ENCODE peak calls at places on chromosomes 11 and 22, in six cellular contexts. J is uterus, E is HCT116, U is lower leg skin, R is suprapubic skin, Q is Peyer's patch. P is an unnamed sample.
A peak's percentile ranks its signal among the peaks of the same experiment; 100 is the strongest.

GRCh38 chr11:19954899-19955298 is 205.4 kb downstream of the DBX1 start:
- DNase-seq in Q (no peak), U (peak; percentile 52), E (no peak), J (no peak), R (no peak), P (no peak)

GRCh38 chr22:45518580-45518991 is 15.9 kb downstream of the FBLN1 start:
- DNase-seq in E (no peak), Q (no peak), R (no peak), U (no peak), J (no peak), P (no peak)

GRCh38 chr11:126701555-126701897 is 299.0 kb downstream of the KIRREL3 start:
- DNase-seq in E (no peak), J (no peak), R (no peak), Q (no peak), U (no peak), P (no peak)

GRCh38 chr11:76219243-76219642 is 12.9 kb upstream of the WNT11 start:
- DNase-seq in J (no peak), E (no peak), Q (no peak), R (no peak), U (no peak), P (no peak)

GRCh38 chr11:68974421-68975194 is 6.2 kb downstream of the MRGPRD start:
- DNase-seq in U (peak; percentile 50), Q (peak; percentile 37), R (peak; percentile 31), E (peak; percentile 77), J (no peak), P (peak; percentile 67)

GRCh38 chr11:82089426-82089825 is 644.2 kb downstream of the FAM181B start:
- DNase-seq in Q (no peak), R (no peak), J (no peak), U (no peak), E (no peak), P (no peak)

GRCh38 chr22:48827904-48828555 is 999.6 kb downstream of the BRD1 start:
- DNase-seq in U (peak; percentile 74), Q (peak; percentile 30), J (no peak), E (no peak), R (peak; percentile 38), P (peak; percentile 63)

GRCh38 chr22:30438559-30438958 is 13.0 kb downstream of the MTFP1 start:
- DNase-seq in Q (no peak), U (no peak), R (no peak), E (no peak), J (no peak), P (no peak)

GRCh38 chr11:119722281-119722794 is 6.7 kb downstream of the NECTIN1 start:
- DNase-seq in U (peak; percentile 82), Q (peak; percentile 64), J (no peak), E (no peak), R (no peak), P (no peak)

GRCh38 chr22:31583861-31584485 is 78.0 kb downstream of the PISD start:
- DNase-seq in R (no peak), Q (peak; percentile 7), U (peak; percentile 12), J (no peak), E (no peak), P (no peak)

GRCh38 chr11:60762851-60763691 is 6.4 kb downstream of the MS4A15 start:
- DNase-seq in J (no peak), E (peak; percentile 7), U (no peak), R (no peak), Q (no peak), P (peak; percentile 47)

GRCh38 chr11:27347949-27348879 is 14.8 kb downstream of the CCDC34 start:
- DNase-seq in U (no peak), E (no peak), R (no peak), Q (no peak), J (no peak), P (no peak)

GRCh38 chr22:40396882-40397281 is 26.5 kb downstream of the SGSM3 start:
- DNase-seq in R (no peak), Q (no peak), E (no peak), J (no peak), U (peak; percentile 70), P (no peak)

GRCh38 chr22:39229075-39229474 is 15.7 kb downstream of the PDGFB start:
- DNase-seq in R (no peak), U (no peak), Q (no peak), J (no peak), E (no peak), P (no peak)

GRCh38 chr22:20475115-20475436 is 20.5 kb downstream of the KLHL22 start:
- DNase-seq in E (no peak), R (no peak), U (no peak), Q (no peak), J (no peak), P (no peak)

GRCh38 chr11:94583213-94583884 is 16.2 kb downstream of the PIWIL4 start:
- DNase-seq in R (no peak), E (no peak), Q (no peak), U (no peak), J (no peak), P (no peak)

GRCh38 chr11:102410382-102410784 is 42.2 kb downstream of the TMEM123 start:
- DNase-seq in R (no peak), U (no peak), J (no peak), E (no peak), Q (no peak), P (no peak)

GRCh38 chr11:15159085-15159484 is 44.4 kb downstream of the INSC start:
- DNase-seq in R (no peak), U (no peak), J (no peak), Q (no peak), E (peak; percentile 28), P (no peak)

GRCh38 chr11:27471588-27472397 is 797 bp downstream of the LGR4 start:
- DNase-seq in J (peak; percentile 28), U (peak; percentile 89), Q (peak; percentile 59), R (peak; percentile 71), E (no peak), P (peak; percentile 88)

GRCh38 chr11:59706518-59707285 is 6.9 kb downstream of the OR10V1 start:
- DNase-seq in E (peak; percentile 50), U (no peak), R (no peak), Q (peak; percentile 64), J (no peak), P (no peak)

GRCh38 chr11:66070604-66071325 is 693 bp downstream of the PACS1 start:
- DNase-seq in Q (peak; percentile 70), J (no peak), R (peak; percentile 85), U (peak; percentile 92), E (no peak), P (peak; percentile 90)

GRCh38 chr22:21947040-21948014 is 5.3 kb downstream of the PPM1F start:
- DNase-seq in E (no peak), Q (no peak), U (no peak), J (peak; percentile 63), R (no peak), P (peak; percentile 64)

GRCh38 chr11:120055646-120056045 is 82.3 kb downstream of the TRIM29 start:
- DNase-seq in E (no peak), J (no peak), Q (no peak), R (peak; percentile 11), U (peak; percentile 56), P (no peak)

GRCh38 chr11:76610871-76611475 is 59.6 kb downstream of the LRRC32 start:
- DNase-seq in E (no peak), R (peak; percentile 61), Q (peak; percentile 32), U (peak; percentile 73), J (no peak), P (peak; percentile 75)

GRCh38 chr11:104792861-104793260 is 105.4 kb downstream of the CASP12 start:
- DNase-seq in R (no peak), E (no peak), J (no peak), Q (no peak), U (no peak), P (no peak)

GRCh38 chr22:35376728-35377472 is 4.0 kb upstream of the HMOX1 start:
- DNase-seq in U (peak; percentile 98), R (peak; percentile 97), E (peak; percentile 83), Q (peak; percentile 95), J (peak; percentile 98), P (peak; percentile 93)

GRCh38 chr22:33126881-33127280 is 68.7 kb upstream of the SYN3 start:
- DNase-seq in U (no peak), R (no peak), Q (no peak), J (no peak), E (no peak), P (no peak)

GRCh38 chr22:50306753-50307749 is at the start of gene PLXNB2:
- DNase-seq in J (peak; percentile 83), E (peak; percentile 56), Q (peak; percentile 87), U (no peak), R (no peak), P (no peak)

GRCh38 chr22:50304528-50305392 is 2.7 kb downstream of the PLXNB2 start:
- DNase-seq in Q (peak; percentile 63), U (no peak), E (no peak), J (no peak), R (no peak), P (no peak)

GRCh38 chr22:50303848-50304527 is 3.5 kb downstream of the PLXNB2 start:
- DNase-seq in Q (peak; percentile 78), J (peak; percentile 55), R (no peak), U (peak; percentile 94), E (no peak), P (no peak)

GRCh38 chr22:50305393-50305657 is 2.1 kb downstream of the PLXNB2 start:
- DNase-seq in J (no peak), E (no peak), Q (no peak), U (no peak), R (no peak), P (no peak)

DNA sequence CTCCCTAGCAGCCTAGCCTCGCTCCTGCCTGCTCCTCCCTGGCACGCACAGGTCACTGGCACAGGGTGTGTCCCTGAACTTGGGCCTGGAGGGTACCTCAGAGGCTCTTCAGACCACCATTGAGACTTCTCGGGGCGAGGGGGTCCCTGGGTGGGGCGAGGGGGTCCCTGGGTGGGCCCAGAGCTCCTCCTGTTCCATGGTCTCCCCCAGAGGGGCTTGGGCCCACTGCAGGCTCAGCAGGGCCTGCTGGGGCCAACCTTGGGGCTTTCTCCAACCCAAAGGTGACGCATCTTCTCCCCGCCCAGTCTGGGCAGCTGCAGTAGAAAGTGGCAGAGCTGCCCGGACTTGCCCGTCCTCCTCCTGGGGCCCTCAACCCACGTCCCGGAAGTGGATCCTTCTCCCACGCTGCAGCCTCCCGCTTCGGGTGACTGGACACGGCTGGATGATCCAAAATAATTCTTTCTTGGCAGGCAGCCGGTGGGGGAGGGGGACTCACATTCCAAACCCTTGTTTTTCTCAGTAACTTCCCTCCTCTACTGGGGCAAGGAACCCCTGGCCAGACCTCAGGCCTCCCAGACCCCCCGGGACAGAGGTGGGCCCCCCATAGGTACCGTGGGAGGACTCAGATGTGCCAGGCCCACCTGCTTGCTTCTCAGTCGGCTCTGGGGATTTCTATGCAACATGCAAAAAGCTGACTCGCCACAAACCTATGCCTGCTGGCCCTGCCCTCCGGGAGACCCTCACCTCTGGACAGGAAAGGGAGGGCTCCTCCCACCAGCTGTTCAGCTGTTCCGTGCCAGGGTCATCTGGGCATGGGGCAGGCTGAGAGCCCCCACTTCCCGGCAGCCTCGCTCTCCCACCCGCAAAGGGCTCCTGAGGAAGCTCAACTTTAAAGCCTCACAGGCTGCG is 1.5 kb downstream of the PLXNB2 start:
- DNase-seq in J (peak; percentile 89), E (peak; percentile 66), R (peak; percentile 90), U (peak; percentile 96), Q (peak; percentile 90), P (no peak)
- TF ChIP-seq POLR2A in J (no peak), E (no peak), R (no peak), U (no peak), Q (peak; percentile 84), P (no peak)

GRCh38 chr11:93542753-93543246 is 391 bp downstream of the SMCO4 start:
- DNase-seq in R (peak; percentile 73), E (no peak), Q (no peak), U (peak; percentile 85), J (no peak), P (peak; percentile 89)
- TF ChIP-seq POLR2A in R (no peak), E (no peak), Q (no peak), U (no peak), J (no peak), P (no peak)

GRCh38 chr11:67486481-67487195 is 3.8 kb downstream of the AIP start:
- DNase-seq in J (no peak), E (no peak), R (no peak), U (no peak), Q (peak; percentile 74), P (no peak)
- TF ChIP-seq POLR2A in J (no peak), E (no peak), R (no peak), U (no peak), Q (no peak), P (no peak)

GRCh38 chr11:45900916-45901617 is 6.0 kb downstream of the FREY1 start:
- DNase-seq in R (no peak), Q (no peak), U (no peak), J (no peak), E (no peak), P (no peak)
- TF ChIP-seq POLR2A in R (no peak), Q (no peak), U (no peak), J (no peak), E (no peak), P (no peak)